ENCODE peak calls at places on chromosomes 7 and 10, in eight cellular contexts. M is uterus, O is transverse colon, V is tibial nerve, I is esophagus muscularis mucosa, R is body of pancreas, Z is heart left ventricle, K is esophagus squamous epithelium. T is an unnamed sample. For H3K9me3, the result is how much of the 10 kb centered on the place peaks cover.

GRCh38 chr10:106500585-106501525 is 663.7 kb downstream of the SORCS1 start:
- DNase-seq in M (no peak), R (no peak), K (no peak), Z (no peak), O (no peak), I (no peak), V (no peak), T (no peak)

GRCh38 chr10:86413046-86413728 is 46.6 kb upstream of the GRID1 start:
- DNase-seq in V (no peak), O (no peak), Z (no peak), K (no peak), I (no peak), M (no peak), R (no peak), T (peak)

GRCh38 chr7:103765891-103766290 is 223.6 kb downstream of the RELN start:
- DNase-seq in Z (no peak), K (no peak), R (no peak), M (no peak), I (no peak), O (no peak), V (no peak), T (no peak)

GRCh38 chr10:119045561-119045960 is 16.0 kb downstream of the NANOS1 start:
- DNase-seq in M (no peak), O (no peak), I (no peak), V (no peak), R (no peak), Z (no peak), K (no peak), T (no peak)

GRCh38 chr10:98436704-98437103 is 10.0 kb downstream of the HPS1 start:
- DNase-seq in R (no peak), K (no peak), I (peak), Z (no peak), V (no peak), M (no peak), O (no peak), T (no peak)

GRCh38 chr10:131689954-131690669 is 210.7 kb upstream of the PPP2R2D start:
- DNase-seq in I (no peak), Z (no peak), O (no peak), R (no peak), M (no peak), K (no peak), V (no peak), T (no peak)

GRCh38 chr7:73717991-73718405 is 1.5 kb downstream of the STX1A start:
- DNase-seq in I (no peak), V (no peak), O (peak), Z (no peak), K (no peak), M (no peak), R (no peak), T (no peak)

GRCh38 chr7:129950191-129950940 is 2.4 kb downstream of the UBE2H start:
- DNase-seq in I (no peak), O (no peak), Z (no peak), M (no peak), R (no peak), K (no peak), V (no peak), T (no peak)

GRCh38 chr7:115749924-115750323 is 280.6 kb downstream of the TFEC start:
- DNase-seq in Z (no peak), K (no peak), R (peak), M (no peak), V (no peak), I (no peak), O (no peak), T (no peak)

GRCh38 chr7:38186593-38187314 is 8.7 kb downstream of the STARD3NL start:
- DNase-seq in M (no peak), R (no peak), V (no peak), I (no peak), O (no peak), K (no peak), Z (no peak), T (no peak)

GRCh38 chr10:58672855-58673254 is 160.2 kb downstream of the BICC1 start:
- DNase-seq in K (no peak), O (no peak), M (no peak), V (no peak), Z (no peak), I (no peak), R (no peak), T (no peak)

GRCh38 chr10:79056736-79057391 is 11.9 kb upstream of the ZMIZ1 start:
- DNase-seq in K (no peak), I (no peak), V (no peak), Z (no peak), R (peak), O (no peak), M (peak), T (peak)

GRCh38 chr10:6558272-6558671 is 21.8 kb downstream of the PRKCQ start:
- DNase-seq in O (no peak), Z (no peak), M (no peak), V (no peak), K (no peak), R (no peak), I (no peak), T (no peak)

GRCh38 chr7:66877577-66878300 is 43.3 kb upstream of the TMEM248 start:
- DNase-seq in K (no peak), V (no peak), R (no peak), I (no peak), M (no peak), Z (no peak), O (no peak), T (no peak)

GRCh38 chr7:141218941-141219340 is 145.1 kb downstream of the TMEM178B start:
- DNase-seq in I (no peak), V (no peak), O (no peak), Z (no peak), R (no peak), M (no peak), K (no peak), T (no peak)

GRCh38 chr10:33279791-33280190 is 54.7 kb downstream of the NRP1 start:
- DNase-seq in K (no peak), I (no peak), O (no peak), V (no peak), Z (no peak), R (no peak), M (no peak), T (no peak)

GRCh38 chr10:4767033-4767814 is 58.8 kb upstream of the AKR1E2 start:
- DNase-seq in O (no peak), I (no peak), R (peak), M (no peak), K (no peak), Z (no peak), V (peak), T (peak)

GRCh38 chr10:11782793-11783557 is 40.2 kb upstream of the PROSER2 start:
- DNase-seq in K (no peak), R (no peak), Z (no peak), V (peak), O (no peak), M (no peak), I (no peak), T (no peak)

GRCh38 chr10:109852004-109852717 is 71.2 kb downstream of the XPNPEP1 start:
- DNase-seq in I (peak), Z (peak), O (peak), R (peak), M (peak), V (peak), K (no peak), T (peak)

GRCh38 chr7:150332852-150333635 is 8.4 kb downstream of the RARRES2 start:
- DNase-seq in R (no peak), K (no peak), M (no peak), O (no peak), V (no peak), Z (no peak), I (no peak), T (no peak)

GRCh38 chr7:50502001-50502684 is 52.0 kb upstream of the FIGNL1 start:
- DNase-seq in R (peak), M (peak), K (no peak), Z (peak), I (no peak), O (peak), V (peak), T (no peak)

GRCh38 chr7:2596636-2597635 is 34.9 kb upstream of the TTYH3 start:
- DNase-seq in O (no peak), K (no peak), M (no peak), Z (no peak), R (no peak), V (no peak), I (no peak), T (no peak)

GRCh38 chr7:64893401-64893800 is 9.7 kb upstream of the ZNF273 start:
- DNase-seq in K (no peak), Z (no peak), O (no peak), R (no peak), V (no peak), M (no peak), I (no peak), T (peak)

GRCh38 chr7:27156508-27156898 is at the start of gene HOXA7:
- DNase-seq in O (peak), I (no peak), V (peak), M (peak), R (no peak), Z (no peak), K (no peak), T (peak)

GRCh38 chr7:27154901-27155815 is 1.3 kb downstream of the HOXA7 start:
- DNase-seq in I (no peak), O (peak), K (no peak), Z (peak), R (no peak), V (no peak), M (peak), T (peak)

GRCh38 chr7:27156901-27157716 is 634 bp upstream of the HOXA7 start:
- DNase-seq in R (no peak), O (peak), I (no peak), M (no peak), Z (peak), K (no peak), V (no peak), T (peak)

GRCh38 chr7:27154369-27154768 is 2.0 kb upstream of the HOXA3 start:
- DNase-seq in M (no peak), R (no peak), V (no peak), Z (no peak), I (no peak), K (no peak), O (peak), T (peak)

GRCh38 chr7:27155816-27156507 is 513 bp downstream of the HOXA7 start:
- DNase-seq in M (peak), K (no peak), O (peak), R (no peak), V (no peak), Z (peak), I (no peak), T (peak)
- TF ChIP-seq POLR2A in M (no peak), K (no peak), O (peak), R (no peak), V (no peak), Z (no peak), I (no peak), T (peak)

DNA sequence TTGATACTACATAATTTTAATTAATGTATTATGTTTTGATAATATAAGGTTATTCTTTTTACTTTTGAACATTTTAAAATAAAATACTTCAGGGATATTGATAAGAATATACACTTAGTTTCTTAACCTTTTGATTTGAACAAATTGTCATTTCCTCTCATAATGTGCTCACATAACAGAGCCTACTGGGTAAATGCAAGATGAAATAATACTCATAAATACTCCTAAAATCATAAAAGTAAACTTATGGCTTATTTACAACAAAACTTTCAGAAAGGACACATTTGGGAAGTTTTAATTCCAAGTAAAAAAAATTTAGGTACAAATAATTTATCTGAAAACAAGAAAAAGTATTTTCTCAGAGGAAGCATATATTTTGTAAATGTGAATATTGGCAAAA is 101.6 kb upstream of the ABCB5 start:
- DNase-seq in V (no peak), K (no peak), R (no peak), Z (no peak), M (no peak), O (no peak), I (no peak), T (no peak)
- H3K9me3 ChIP-seq in V (under half), K (under half), R (under half), Z (under half), M (under half), O (under half), I (under half), T (under half)

GRCh38 chr7:16644624-16644986 is 949 bp downstream of the ANKMY2 start:
- DNase-seq in R (peak), M (peak), O (peak), Z (peak), V (peak), K (no peak), I (no peak), T (peak)
- TF ChIP-seq POLR2A in R (no peak), M (no peak), O (peak), Z (no peak), V (no peak), K (no peak), I (no peak), T (no peak)

GRCh38 chr7:157689269-157690057 is 352.7 kb downstream of the DNAJB6 start:
- DNase-seq in K (no peak), Z (no peak), V (no peak), I (no peak), O (no peak), M (no peak), R (no peak), T (peak)

GRCh38 chr7:157688439-157689268 is 351.9 kb downstream of the DNAJB6 start:
- DNase-seq in K (no peak), I (no peak), M (no peak), V (no peak), O (no peak), R (no peak), Z (no peak), T (peak)

GRCh38 chr7:157686285-157686894 is 349.6 kb downstream of the DNAJB6 start:
- DNase-seq in V (no peak), O (no peak), Z (no peak), R (no peak), I (no peak), M (no peak), K (no peak), T (peak)

GRCh38 chr7:157687158-157687557 is 350.4 kb downstream of the DNAJB6 start:
- DNase-seq in R (no peak), M (no peak), V (no peak), Z (no peak), O (no peak), I (no peak), K (no peak), T (no peak)

GRCh38 chr7:157687845-157688244 is 351.0 kb downstream of the DNAJB6 start:
- DNase-seq in Z (no peak), M (no peak), I (no peak), V (no peak), O (no peak), K (no peak), R (no peak), T (no peak)
- H3K9me3 ChIP-seq in Z (under half), M (under half), I (under half), V (under half), O (under half), K (under half), R (under half), T (under half)

DNA sequence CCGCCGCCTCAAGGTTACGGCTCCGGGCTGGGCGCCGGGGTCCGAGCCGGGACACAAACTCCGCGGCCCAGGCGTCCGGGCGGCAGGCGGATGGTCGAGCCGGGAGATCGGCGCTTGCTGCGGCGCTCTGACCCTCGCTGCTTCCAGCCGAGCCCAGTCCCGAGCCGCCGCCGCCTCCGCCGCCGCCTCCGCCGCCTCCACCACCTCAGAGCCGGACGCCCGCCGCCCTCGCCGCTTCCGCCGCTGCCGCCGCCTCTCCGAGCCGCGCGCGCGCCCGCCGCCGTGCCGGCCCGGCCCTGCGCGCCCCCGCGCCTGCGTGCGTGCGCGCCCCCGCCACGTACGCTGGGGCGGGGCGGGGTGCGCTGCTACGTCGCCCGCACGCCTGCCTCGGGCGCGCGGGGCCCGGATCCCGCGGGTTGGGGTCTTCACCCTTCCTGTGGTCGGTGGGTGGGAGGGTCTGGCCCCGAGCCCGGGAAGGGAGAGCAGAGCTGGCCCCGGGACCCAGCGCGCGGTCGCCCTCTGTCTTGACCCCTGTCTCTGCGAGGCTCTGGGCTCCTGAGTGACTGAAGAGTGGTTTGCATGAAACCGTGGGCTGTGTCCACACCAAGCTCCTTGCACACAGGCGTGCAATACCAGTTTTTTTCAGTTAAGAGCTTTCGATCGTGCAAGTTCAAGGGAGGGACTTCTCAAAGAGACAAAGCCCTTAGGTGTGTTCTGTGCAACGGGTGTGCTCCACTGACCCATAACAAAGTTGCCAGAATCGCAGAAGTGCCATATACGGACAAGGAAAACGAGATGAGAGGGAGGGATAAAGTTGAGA is at the start of gene SMURF1:
- DNase-seq in R (peak), I (no peak), V (peak), M (peak), K (no peak), Z (peak), O (peak), T (peak)
- TF ChIP-seq POLR2A in R (peak), I (no peak), V (peak), M (peak), K (no peak), Z (no peak), O (peak), T (peak)

DNA sequence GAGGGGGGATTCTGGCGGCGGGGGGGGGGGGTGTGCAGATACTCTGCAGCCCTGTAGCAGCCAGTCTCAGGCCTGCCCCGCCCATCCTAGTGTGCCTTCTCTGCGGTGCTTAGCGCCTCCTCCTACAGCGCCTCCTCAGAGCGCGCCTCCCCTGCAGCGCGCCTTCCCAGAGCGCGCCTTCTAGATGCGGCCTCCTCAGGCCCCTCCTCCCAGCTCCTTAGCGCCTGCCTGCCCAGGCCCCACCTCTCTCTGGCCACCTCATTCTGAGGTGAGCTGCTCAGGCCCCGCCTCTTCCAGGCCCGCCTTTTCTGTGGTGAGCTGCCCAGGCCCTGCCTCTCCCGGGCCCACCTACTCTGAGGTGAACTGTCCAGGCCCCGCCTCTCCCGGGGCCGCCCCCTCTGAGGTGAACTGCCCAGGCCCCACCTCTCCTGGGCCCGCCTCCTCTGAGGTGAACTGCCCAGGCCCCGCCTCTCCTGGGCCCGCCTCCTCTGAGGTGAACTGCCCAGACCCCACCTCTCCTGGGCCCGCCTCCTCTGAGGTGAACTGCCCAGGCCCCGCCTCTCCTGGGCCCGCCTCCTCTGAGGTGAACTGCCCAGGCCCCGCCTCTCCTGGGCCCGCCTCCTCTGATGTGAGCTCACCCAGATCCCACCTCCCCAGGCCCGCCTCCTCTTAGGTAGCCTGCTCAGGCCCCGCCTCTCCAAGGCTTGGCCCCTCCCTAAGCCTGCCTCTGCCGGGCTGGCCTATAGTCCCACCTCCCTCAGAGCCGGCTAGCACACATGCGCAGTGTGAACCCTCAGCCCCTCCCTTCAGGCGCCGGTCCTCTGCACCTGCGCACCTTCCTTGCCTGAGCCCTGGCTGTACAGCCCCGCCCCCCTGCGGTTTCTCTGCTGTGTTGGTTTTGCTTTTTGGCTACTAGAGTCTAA is 2.1 kb upstream of the SGCE start:
- DNase-seq in Z (peak), I (peak), V (peak), R (peak), K (peak), M (peak), O (peak), T (peak)
- H3K9me3 ChIP-seq in Z (under half), I (under half), V (under half), R (under half), K (under half), M (under half), O (under half), T (under half)

GRCh38 chr10:13587367-13587766 is 602 bp downstream of the PRPF18 start:
- DNase-seq in I (no peak), M (no peak), R (no peak), Z (no peak), O (peak), K (no peak), V (no peak), T (no peak)

GRCh38 chr10:13585195-13585751 is 1.5 kb upstream of the PRPF18 start:
- DNase-seq in O (no peak), M (no peak), I (no peak), K (no peak), V (no peak), R (no peak), Z (no peak), T (no peak)

GRCh38 chr10:13585943-13586342 is 822 bp upstream of the PRPF18 start:
- DNase-seq in R (no peak), Z (no peak), O (no peak), K (no peak), I (no peak), M (no peak), V (no peak), T (no peak)

GRCh38 chr10:13589316-13589715 is 2.6 kb downstream of the PRPF18 start:
- DNase-seq in V (no peak), I (no peak), K (no peak), M (no peak), O (no peak), Z (no peak), R (no peak), T (no peak)

GRCh38 chr10:13586676-13587355 is at the start of gene PRPF18:
- DNase-seq in O (peak), V (peak), K (peak), I (peak), M (peak), R (peak), Z (peak), T (peak)
- TF ChIP-seq POLR2A in O (peak), V (peak), K (no peak), I (no peak), M (peak), R (peak), Z (no peak), T (peak)

GRCh38 chr7:10912077-10912476 is 61.6 kb upstream of the PHF14 start:
- DNase-seq in Z (no peak), R (no peak), M (no peak), K (no peak), I (no peak), V (no peak), O (no peak), T (no peak)
- H3K9me3 ChIP-seq in Z (under half), R (under half), M (under half), K (under half), I (under half), V (under half), O (under half), T (under half)

GRCh38 chr7:100088621-100089457 is at the start of gene COPS6:
- DNase-seq in O (peak), K (no peak), V (peak), M (peak), R (peak), Z (peak), I (peak), T (peak)
- TF ChIP-seq POLR2A in O (peak), K (peak), V (peak), M (peak), R (peak), Z (no peak), I (peak), T (peak)

GRCh38 chr7:157558875-157559595 is 222.2 kb downstream of the DNAJB6 start:
- DNase-seq in R (peak), I (no peak), O (no peak), V (no peak), M (no peak), Z (no peak), K (no peak), T (peak)

GRCh38 chr7:157560258-157560654 is 223.5 kb downstream of the DNAJB6 start:
- DNase-seq in V (no peak), K (no peak), R (no peak), O (no peak), Z (no peak), M (no peak), I (no peak), T (no peak)

GRCh38 chr7:157560710-157561522 is 224.1 kb downstream of the DNAJB6 start:
- DNase-seq in M (no peak), O (no peak), I (no peak), R (no peak), V (no peak), Z (no peak), K (no peak), T (peak)

GRCh38 chr7:157558516-157558874 is 221.7 kb downstream of the DNAJB6 start:
- DNase-seq in V (no peak), O (no peak), Z (no peak), R (peak), I (no peak), K (no peak), M (no peak), T (peak)

GRCh38 chr7:157559596-157560257 is 222.9 kb downstream of the DNAJB6 start:
- DNase-seq in K (no peak), O (no peak), R (peak), V (no peak), M (no peak), I (no peak), Z (no peak), T (peak)
- H3K9me3 ChIP-seq in K (under half), O (under half), R (under half), V (under half), M (under half), I (under half), Z (under half), T (under half)

T was measured in Peyer's patch.